ENCODE peak calls at places on chromosomes 5 and 9, in nine cellular contexts. C is osteoblast; H is T-helper 9 cell; J is DMS153; Q is bronchial epithelial cell; D is gastrocnemius medialis; B is amygdala; W is stimulated activated CD4-positive, alpha-beta T cell treated with anti-CD3 and anti-CD28 coated beads, Interleukin-4, amount 100 ng/mL, for 48 hours; I is mesenchymal stem cell. S is an unnamed sample.

GRCh38 chr5:40981420-40981819 is 72.1 kb downstream of the C7 start:
- DNase-seq in I (no peak), Q (no peak), H (no peak), B (no peak), C (peak; percentile 52), D (no peak), J (no peak), W (no peak), S (no peak)

GRCh38 chr9:130419521-130420035 is 25.2 kb upstream of the ASS1 start:
- DNase-seq in Q (no peak), C (no peak), B (no peak), D (no peak), W (no peak), H (no peak), J (no peak), I (no peak), S (no peak)

GRCh38 chr9:110351009-110351467 is 13.4 kb upstream of the TXNDC8 start:
- DNase-seq in J (peak; percentile 58), C (peak; percentile 89), D (no peak), I (peak; percentile 73), B (no peak), W (no peak), Q (peak; percentile 85), H (no peak), S (no peak)

GRCh38 chr9:100111235-100111634 is 12.2 kb downstream of the INVS start:
- DNase-seq in Q (peak; percentile 95), I (peak; percentile 92), D (peak; percentile 87), C (peak; percentile 90), J (peak; percentile 8), W (no peak), H (no peak), B (peak; percentile 63), S (no peak)

GRCh38 chr5:17169507-17169906 is 47.9 kb upstream of the BASP1 start:
- DNase-seq in B (no peak), J (no peak), H (no peak), D (no peak), W (no peak), I (peak; percentile 76), C (no peak), Q (peak; percentile 47), S (no peak)

GRCh38 chr5:169534311-169534880 is 49.2 kb upstream of the SPDL1 start:
- DNase-seq in B (no peak), H (no peak), C (no peak), D (no peak), Q (no peak), J (no peak), I (no peak), W (no peak), S (no peak)

GRCh38 chr5:127723571-127723970 is 20.4 kb downstream of the CCDC192 start:
- DNase-seq in J (no peak), B (no peak), I (peak; percentile 14), D (peak; percentile 18), Q (peak; percentile 40), H (no peak), C (no peak), W (no peak), S (no peak)

GRCh38 chr5:178356459-178356872 is 123.9 kb upstream of the PHYKPL start:
- DNase-seq in H (no peak), B (peak; percentile 38), C (peak; percentile 61), D (no peak), I (peak; percentile 24), W (no peak), J (no peak), Q (no peak), S (peak; percentile 60)

GRCh38 chr5:143135832-143136551 is 267.5 kb downstream of the NR3C1 start:
- DNase-seq in C (peak; percentile 49), Q (no peak), I (no peak), D (peak; percentile 93), W (no peak), H (no peak), B (no peak), J (no peak), S (no peak)

GRCh38 chr5:672329-673139 is 20.6 kb downstream of the TPPP start:
- DNase-seq in C (peak; percentile 97), B (peak; percentile 65), D (no peak), I (peak; percentile 98), W (peak; percentile 49), J (peak; percentile 94), H (peak; percentile 91), Q (peak; percentile 66), S (peak; percentile 47)

S was measured in NT2/D1.